ENCODE peak calls at places on chromosomes 4 and X, in five cellular contexts. One of them, this sample, is unnamed.
A peak's percentile ranks its signal among the peaks of the same experiment; 100 is the strongest.

GRCh38 chrX:7065473-7065872 is 82.0 kb upstream of the STS start:
- DNase-seq in BJ: no peak
- DNase-seq in PC-3: no peak
- DNase-seq in AG04450: no peak
- DNase-seq in adipocyte: no peak
- DNase-seq in this sample: no peak

GRCh38 chrX:41522681-41523080 is 75.5 kb downstream of the NYX start:
- DNase-seq in AG04450: no peak
- DNase-seq in PC-3: no peak
- DNase-seq in adipocyte: no peak
- DNase-seq in BJ: no peak
- DNase-seq in this sample: no peak

GRCh38 chrX:18630956-18631355 is 41.0 kb downstream of the RS1 start:
- DNase-seq in adipocyte: no peak
- DNase-seq in BJ: no peak
- DNase-seq in AG04450: no peak
- DNase-seq in PC-3: no peak
- DNase-seq in this sample: no peak

GRCh38 chr4:14902337-14902736 is 99.9 kb upstream of the CPEB2 start:
- DNase-seq in AG04450: no peak
- DNase-seq in BJ: no peak
- DNase-seq in PC-3: no peak
- DNase-seq in adipocyte: no peak
- DNase-seq in this sample: no peak

GRCh38 chr4:141329174-141329569 is 108.5 kb downstream of the ZNF330 start:
- DNase-seq in BJ: peak; percentile 94
- DNase-seq in PC-3: peak; percentile 95
- DNase-seq in adipocyte: peak; percentile 94
- DNase-seq in AG04450: peak; percentile 15
- DNase-seq in this sample: no peak

GRCh38 chr4:110970642-110971041 is 347.8 kb upstream of the PITX2 start:
- DNase-seq in AG04450: peak; percentile 4
- DNase-seq in PC-3: peak; percentile 53
- DNase-seq in adipocyte: peak; percentile 40
- DNase-seq in BJ: no peak
- DNase-seq in this sample: no peak

GRCh38 chr4:11421116-11421515 is 7.6 kb downstream of the HS3ST1 start:
- DNase-seq in BJ: no peak
- DNase-seq in adipocyte: no peak
- DNase-seq in PC-3: peak; percentile 60
- DNase-seq in AG04450: no peak
- DNase-seq in this sample: no peak

GRCh38 chr4:87108142-87108546 is 112.3 kb downstream of the KLHL8 start:
- DNase-seq in BJ: peak; percentile 66
- DNase-seq in adipocyte: peak; percentile 92
- DNase-seq in PC-3: peak; percentile 72
- DNase-seq in AG04450: no peak
- DNase-seq in this sample: peak; percentile 69

GRCh38 chr4:122798917-122799316 is 27.7 kb upstream of the FGF2 start:
- DNase-seq in AG04450: no peak
- DNase-seq in PC-3: no peak
- DNase-seq in adipocyte: no peak
- DNase-seq in BJ: no peak
- DNase-seq in this sample: no peak

GRCh38 chrX:56738670-56739069 is 9.6 kb downstream of the NBDY start:
- DNase-seq in BJ: no peak
- DNase-seq in adipocyte: no peak
- DNase-seq in PC-3: peak; percentile 20
- DNase-seq in AG04450: no peak
- DNase-seq in this sample: no peak

GRCh38 chrX:77528034-77528433 is 80.8 kb downstream of the FGF16 start:
- DNase-seq in BJ: no peak
- DNase-seq in AG04450: no peak
- DNase-seq in PC-3: no peak
- DNase-seq in adipocyte: no peak
- DNase-seq in this sample: no peak

GRCh38 chr4:101237773-101238172 is 109.6 kb downstream of the PPP3CA start:
- DNase-seq in adipocyte: no peak
- DNase-seq in AG04450: no peak
- DNase-seq in BJ: no peak
- DNase-seq in PC-3: no peak
- DNase-seq in this sample: no peak

GRCh38 chr4:70902577-70903281 is 560 bp downstream of the MOB1B start:
- DNase-seq in PC-3: peak; percentile 27
- DNase-seq in BJ: no peak
- DNase-seq in adipocyte: no peak
- DNase-seq in AG04450: no peak
- DNase-seq in this sample: no peak

GRCh38 chr4:25654031-25654970 is 1.4 kb upstream of the SLC34A2 start:
- DNase-seq in AG04450: no peak
- DNase-seq in adipocyte: no peak
- DNase-seq in PC-3: no peak
- DNase-seq in BJ: no peak
- DNase-seq in this sample: no peak

GRCh38 chr4:6121941-6122340 is 78.4 kb downstream of the JAKMIP1 start:
- DNase-seq in adipocyte: no peak
- DNase-seq in PC-3: no peak
- DNase-seq in BJ: no peak
- DNase-seq in AG04450: no peak
- DNase-seq in this sample: no peak

GRCh38 chrX:48958635-48959094 is 1.3 kb upstream of the OTUD5 start:
- DNase-seq in adipocyte: peak; percentile 71
- DNase-seq in BJ: no peak
- DNase-seq in PC-3: peak; percentile 53
- DNase-seq in AG04450: peak; percentile 21
- DNase-seq in this sample: no peak

GRCh38 chr4:162061214-162061613 is 102.6 kb downstream of the FSTL5 start:
- DNase-seq in PC-3: no peak
- DNase-seq in adipocyte: peak; percentile 38
- DNase-seq in AG04450: no peak
- DNase-seq in BJ: no peak
- DNase-seq in this sample: peak; percentile 14

GRCh38 chr4:119321921-119322687 is at the start of gene FABP2:
- DNase-seq in BJ: no peak
- DNase-seq in PC-3: no peak
- DNase-seq in AG04450: no peak
- DNase-seq in adipocyte: no peak
- DNase-seq in this sample: no peak

GRCh38 chr4:155667538-155668511 is 1.2 kb downstream of the GUCY1A1 start:
- DNase-seq in adipocyte: peak; percentile 68
- DNase-seq in PC-3: peak; percentile 45
- DNase-seq in BJ: no peak
- DNase-seq in AG04450: no peak
- DNase-seq in this sample: no peak

GRCh38 chrX:13386092-13386491 is 66.2 kb upstream of the ATXN3L start:
- DNase-seq in adipocyte: no peak
- DNase-seq in AG04450: no peak
- DNase-seq in PC-3: peak; percentile 44
- DNase-seq in BJ: no peak
- DNase-seq in this sample: no peak

GRCh38 chr4:57195622-57196021 is 85.4 kb upstream of the IGFBP7 start:
- DNase-seq in BJ: no peak
- DNase-seq in PC-3: no peak
- DNase-seq in adipocyte: no peak
- DNase-seq in AG04450: no peak
- DNase-seq in this sample: no peak

GRCh38 chr4:18214656-18215055 is 193.1 kb upstream of the LCORL start:
- DNase-seq in adipocyte: no peak
- DNase-seq in AG04450: no peak
- DNase-seq in BJ: no peak
- DNase-seq in PC-3: no peak
- DNase-seq in this sample: no peak

DNA sequence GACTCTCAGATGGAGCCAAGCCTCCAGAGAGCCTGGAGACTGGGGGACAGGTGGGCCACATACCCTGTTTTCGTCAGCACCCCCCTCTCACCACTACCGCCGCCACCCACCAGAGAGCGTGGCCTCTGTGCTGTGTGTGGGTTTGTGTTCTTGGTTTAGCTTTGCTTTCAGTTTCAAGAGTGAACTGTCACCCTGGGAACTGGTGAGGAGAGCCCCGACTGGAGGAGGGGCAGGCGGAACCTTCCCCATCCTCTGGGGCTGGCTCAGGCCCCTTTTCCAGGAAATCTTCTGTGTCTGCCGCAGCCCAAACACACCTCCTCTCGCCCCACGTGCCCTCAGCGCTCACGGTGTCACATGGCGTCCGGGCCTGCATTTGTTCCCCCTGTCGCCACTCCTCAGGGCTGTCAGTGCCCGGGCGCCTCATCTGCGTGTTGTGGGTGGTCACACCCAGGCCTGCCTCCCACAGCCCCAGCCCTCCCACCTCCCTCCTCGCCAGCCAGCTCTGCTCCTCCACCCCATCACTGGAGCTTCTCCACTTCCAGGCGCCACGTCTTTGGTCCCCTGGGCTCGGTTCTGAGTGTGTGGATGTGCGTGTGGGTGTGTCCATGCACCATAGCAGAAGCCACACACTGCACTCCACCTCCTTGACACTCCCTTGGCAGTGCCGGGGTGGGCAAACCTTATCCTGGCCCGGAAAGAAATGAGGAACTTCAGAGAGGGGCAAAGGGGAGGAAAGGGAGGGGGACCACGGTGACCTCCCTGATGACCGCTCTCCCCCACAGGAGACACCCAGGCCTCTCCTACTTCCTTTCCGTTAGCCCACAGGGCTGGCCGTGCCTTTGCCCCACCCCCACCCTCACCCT is 27.8 kb downstream of the ELF4 start:
- DNase-seq in adipocyte: no peak
- DNase-seq in PC-3: no peak
- DNase-seq in AG04450: no peak
- DNase-seq in BJ: no peak
- DNase-seq in this sample: no peak
- H3K4me3 ChIP-seq in adipocyte: peak overlapping the region; percentile 31
- H3K4me3 ChIP-seq in PC-3: no peak overlapping the region
- H3K4me3 ChIP-seq in AG04450: no peak overlapping the region
- H3K4me3 ChIP-seq in BJ: no peak overlapping the region
- H3K4me3 ChIP-seq in this sample: no peak overlapping the region

DNA sequence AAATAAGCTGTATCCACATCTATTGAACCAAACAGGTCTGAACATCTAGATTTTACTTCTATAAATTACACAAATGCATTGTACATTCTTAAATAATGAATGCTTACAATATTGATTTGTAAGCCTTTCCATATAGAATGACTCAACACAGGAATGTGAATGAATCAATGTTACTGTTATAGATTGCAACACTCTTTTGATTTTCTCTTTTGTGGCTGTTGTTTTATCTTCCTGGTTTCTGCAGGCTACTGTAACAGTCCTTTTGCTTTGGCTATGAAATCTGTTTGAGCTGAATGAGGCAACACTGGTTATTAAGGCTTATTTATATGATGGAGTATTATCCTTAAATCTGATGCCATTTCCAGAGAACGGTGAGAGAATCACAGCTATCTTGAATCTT is 49.5 kb downstream of the GPR50 start:
- DNase-seq in adipocyte: no peak
- DNase-seq in AG04450: no peak
- DNase-seq in PC-3: peak; percentile 20
- DNase-seq in BJ: no peak
- DNase-seq in this sample: no peak
- H3K27me3 ChIP-seq in adipocyte: peaks cover 15% of the 10 kb centered on the region
- H3K27me3 ChIP-seq in AG04450: no peaks in the 10 kb centered on the region
- H3K27me3 ChIP-seq in PC-3: peaks cover 13% of the 10 kb centered on the region
- H3K27me3 ChIP-seq in BJ: no peaks in the 10 kb centered on the region
- H3K27me3 ChIP-seq in this sample: peaks cover 7% of the 10 kb centered on the region

GRCh38 chrX:106612403-106612789 is 618 bp downstream of the RADX start:
- DNase-seq in AG04450: no peak
- DNase-seq in PC-3: peak; percentile 2
- DNase-seq in adipocyte: no peak
- DNase-seq in BJ: no peak
- DNase-seq in this sample: no peak
- H3K4me3 ChIP-seq in AG04450: peak overlapping the region; percentile 71
- H3K4me3 ChIP-seq in PC-3: peak overlapping the region; percentile 65
- H3K4me3 ChIP-seq in adipocyte: peak overlapping the region; percentile 83
- H3K4me3 ChIP-seq in BJ: peak overlapping the region; percentile 57
- H3K4me3 ChIP-seq in this sample: peak overlapping the region; percentile 65

DNA sequence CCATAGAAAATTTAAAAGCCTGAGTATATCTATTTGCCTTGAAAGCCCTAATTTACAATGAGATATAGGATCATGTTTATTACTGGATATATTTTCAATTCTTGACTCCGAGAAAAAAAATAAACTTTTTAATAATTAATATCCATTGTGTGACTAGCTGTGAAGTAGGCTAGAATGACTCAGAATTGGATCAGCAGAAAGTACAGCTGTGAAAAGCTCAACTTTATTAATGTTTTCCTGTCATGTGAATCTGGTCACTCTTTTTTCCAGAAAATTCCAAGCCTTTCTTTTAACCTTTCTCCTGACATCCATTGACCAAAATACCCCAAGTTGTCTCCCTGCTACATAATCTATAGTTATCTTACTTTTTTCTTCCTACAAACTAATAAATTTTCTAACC is 171.8 kb upstream of the PACRGL start:
- DNase-seq in AG04450: no peak
- DNase-seq in adipocyte: no peak
- DNase-seq in BJ: no peak
- DNase-seq in PC-3: no peak
- DNase-seq in this sample: no peak
- H3K27me3 ChIP-seq in AG04450: no peaks in the 10 kb centered on the region
- H3K27me3 ChIP-seq in adipocyte: no peaks in the 10 kb centered on the region
- H3K27me3 ChIP-seq in BJ: no peaks in the 10 kb centered on the region
- H3K27me3 ChIP-seq in PC-3: no peaks in the 10 kb centered on the region
- H3K27me3 ChIP-seq in this sample: no peaks in the 10 kb centered on the region

DNA sequence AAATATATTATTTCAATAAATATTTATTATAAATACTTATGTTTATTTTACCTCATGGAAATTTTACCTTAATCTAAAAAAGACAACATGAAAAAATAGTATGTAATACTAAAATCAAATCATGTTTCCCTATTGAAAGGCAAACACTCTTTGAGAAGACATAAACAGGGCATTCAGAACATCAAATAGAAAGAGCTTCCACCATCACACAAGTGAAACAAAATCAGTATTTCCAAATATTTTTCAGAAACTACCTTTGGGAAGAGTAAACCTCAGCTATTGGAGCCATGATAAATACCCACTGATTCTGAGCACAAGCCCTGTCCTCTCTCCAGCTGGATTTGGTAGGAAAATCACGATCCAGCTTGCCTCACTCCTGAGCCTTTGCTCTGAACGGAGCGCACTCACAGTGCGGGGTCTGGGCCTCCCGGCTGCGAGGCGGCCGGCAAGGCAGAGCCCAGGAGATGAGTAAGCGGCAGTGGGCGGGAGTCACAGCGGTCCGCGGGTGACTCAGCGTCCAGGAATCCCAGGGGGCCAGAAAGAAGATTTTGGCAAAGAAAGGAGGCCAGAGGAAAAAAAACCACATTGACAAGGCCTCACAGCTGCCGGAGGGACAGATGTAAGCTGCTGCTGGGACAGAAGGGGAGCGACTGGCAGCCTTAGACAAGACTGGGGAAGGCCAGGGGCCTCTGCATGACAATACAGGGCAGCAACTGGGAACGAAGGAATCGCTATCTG is 14.7 kb upstream of the ANXA5 start:
- DNase-seq in PC-3: peak; percentile 93
- DNase-seq in AG04450: peak; percentile 94
- DNase-seq in adipocyte: peak; percentile 98
- DNase-seq in BJ: peak; percentile 84
- DNase-seq in this sample: peak; percentile 80
- H3K4me3 ChIP-seq in PC-3: peak overlapping the region; percentile 71
- H3K4me3 ChIP-seq in AG04450: peak overlapping the region; percentile 55
- H3K4me3 ChIP-seq in adipocyte: peak overlapping the region; percentile 59
- H3K4me3 ChIP-seq in BJ: peak overlapping the region; percentile 27
- H3K4me3 ChIP-seq in this sample: no peak overlapping the region